ENCODE peak calls at places on chromosomes 3 and 15, in five cellular contexts. F, L, A, I and R are unnamed samples.

GRCh38 chr3:100482181-100482580 is 10.2 kb upstream of the TMEM45A start:
- DNase-seq in F (no peak), L (no peak), A (no peak), I (no peak), R (no peak)

GRCh38 chr15:68676926-68677325 is 98.1 kb downstream of the CORO2B start:
- DNase-seq in F (no peak), L (no peak), A (no peak), I (no peak), R (no peak)

GRCh38 chr3:143166376-143166775 is 46.8 kb downstream of the CHST2 start:
- DNase-seq in F (no peak), L (no peak), A (no peak), I (no peak), R (no peak)

GRCh38 chr3:146747928-146748327 is 142.8 kb upstream of the PLSCR5 start:
- DNase-seq in F (peak), L (no peak), A (no peak), I (peak), R (peak)

GRCh38 chr3:160150525-160150924 is 74.7 kb upstream of the C3orf80 start:
- DNase-seq in F (no peak), L (no peak), A (no peak), I (no peak), R (no peak)

GRCh38 chr3:163684651-163685050 is 1393.6 kb downstream of the SI start:
- DNase-seq in F (no peak), L (no peak), A (no peak), I (no peak), R (no peak)

GRCh38 chr3:57252404-57252803 is 24.9 kb downstream of the APPL1 start:
- DNase-seq in F (no peak), L (no peak), A (no peak), I (no peak), R (no peak)

GRCh38 chr3:30557904-30558303 is 48.5 kb upstream of the TGFBR2 start:
- DNase-seq in F (no peak), L (no peak), A (no peak), I (no peak), R (no peak)

GRCh38 chr15:25394893-25395292 is 43.9 kb downstream of the UBE3A start:
- DNase-seq in F (no peak), L (no peak), A (no peak), I (no peak), R (no peak)

GRCh38 chr3:134754768-134755559 is 40.1 kb upstream of the EPHB1 start:
- DNase-seq in F (peak), L (no peak), A (peak), I (peak), R (peak)

GRCh38 chr15:66459818-66460615 is 37.5 kb downstream of the SNAPC5 start:
- DNase-seq in F (no peak), L (no peak), A (peak), I (no peak), R (no peak)

GRCh38 chr15:63701365-63701764 is 104.2 kb downstream of the FBXL22 start:
- DNase-seq in F (no peak), L (no peak), A (no peak), I (no peak), R (no peak)

GRCh38 chr3:11000528-11000927 is 8.0 kb downstream of the SLC6A1 start:
- DNase-seq in F (no peak), L (no peak), A (no peak), I (no peak), R (no peak)

GRCh38 chr3:193040836-193041672 is 123.4 kb upstream of the MB21D2 start:
- DNase-seq in F (no peak), L (no peak), A (no peak), I (peak), R (peak)

GRCh38 chr3:161423911-161424522 is 52.7 kb upstream of the SPTSSB start:
- DNase-seq in F (peak), L (no peak), A (no peak), I (peak), R (no peak)

GRCh38 chr3:172536505-172536904 is 13.3 kb upstream of the TNFSF10 start:
- DNase-seq in F (no peak), L (no peak), A (no peak), I (no peak), R (no peak)

GRCh38 chr15:56295433-56295832 is 51.8 kb upstream of the RFX7 start:
- DNase-seq in F (no peak), L (no peak), A (no peak), I (no peak), R (no peak)
- TF ChIP-seq CTCF in F (no peak), L (no peak), A (no peak), I (no peak), R (no peak)

GRCh38 chr3:77345009-77345408 is 305.1 kb downstream of the ROBO2 start:
- DNase-seq in F (no peak), L (no peak), A (no peak), I (no peak), R (no peak)

GRCh38 chr3:77342688-77343087 is 302.8 kb downstream of the ROBO2 start:
- DNase-seq in F (no peak), L (no peak), A (no peak), I (no peak), R (no peak)

GRCh38 chr3:77348244-77348855 is 308.5 kb downstream of the ROBO2 start:
- DNase-seq in F (peak), L (no peak), A (peak), I (peak), R (peak)
- TF ChIP-seq CTCF in F (peak), L (no peak), A (peak), I (peak), R (peak)

GRCh38 chr3:131053021-131053420 is 26.3 kb downstream of the NEK11 start:
- DNase-seq in F (no peak), L (no peak), A (no peak), I (no peak), R (no peak)

GRCh38 chr3:131048030-131048429 is 21.4 kb downstream of the NEK11 start:
- DNase-seq in F (no peak), L (no peak), A (no peak), I (no peak), R (no peak)

DNA sequence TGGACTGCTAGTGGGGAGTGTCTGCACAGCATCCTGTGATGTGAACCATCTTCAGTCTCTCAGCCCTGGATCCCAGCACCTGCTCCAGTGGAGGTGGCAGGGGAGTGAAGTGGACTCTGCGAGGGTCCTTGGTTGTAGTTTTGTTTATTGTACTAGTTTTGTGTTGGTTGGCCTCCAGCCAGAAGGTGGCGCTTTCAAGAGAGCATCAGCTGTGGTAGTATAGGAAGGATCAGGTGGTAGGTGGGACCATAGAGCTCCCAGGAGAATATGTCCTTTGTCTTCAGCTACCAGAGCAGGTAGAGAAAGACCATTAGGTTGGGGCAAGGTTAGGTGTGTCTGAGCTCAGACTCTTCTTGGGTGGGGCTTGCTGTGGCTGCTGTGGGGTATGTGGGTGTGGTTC is 20.9 kb downstream of the NEK11 start:
- DNase-seq in F (no peak), L (no peak), A (no peak), I (no peak), R (peak)
- TF ChIP-seq CTCF in F (peak), L (no peak), A (no peak), I (no peak), R (no peak)

GRCh38 chr3:115931581-115931980 is 308.3 kb downstream of the GAP43 start:
- DNase-seq in F (no peak), L (no peak), A (no peak), I (no peak), R (no peak)

GRCh38 chr3:115932807-115933206 is 309.5 kb downstream of the GAP43 start:
- DNase-seq in F (no peak), L (no peak), A (no peak), I (no peak), R (no peak)

GRCh38 chr3:115937054-115937453 is 313.7 kb downstream of the GAP43 start:
- DNase-seq in F (no peak), L (no peak), A (no peak), I (no peak), R (no peak)
- TF ChIP-seq CTCF in F (no peak), L (no peak), A (peak), I (peak), R (no peak)

GRCh38 chr3:82000350-82000749 is 238.9 kb upstream of the GBE1 start:
- DNase-seq in F (no peak), L (no peak), A (no peak), I (no peak), R (no peak)
- TF ChIP-seq CTCF in F (no peak), L (no peak), A (no peak), I (no peak), R (no peak)

GRCh38 chr3:157755254-157755653 is 252.0 kb upstream of the VEPH1 start:
- DNase-seq in F (no peak), L (no peak), A (no peak), I (peak), R (no peak)
- TF ChIP-seq CTCF in F (no peak), L (no peak), A (peak), I (peak), R (peak)

GRCh38 chr15:38562278-38562677 is 2.3 kb downstream of the RASGRP1 start:
- DNase-seq in F (no peak), L (no peak), A (no peak), I (no peak), R (no peak)
- TF ChIP-seq CTCF in F (no peak), L (no peak), A (no peak), I (no peak), R (no peak)

DNA sequence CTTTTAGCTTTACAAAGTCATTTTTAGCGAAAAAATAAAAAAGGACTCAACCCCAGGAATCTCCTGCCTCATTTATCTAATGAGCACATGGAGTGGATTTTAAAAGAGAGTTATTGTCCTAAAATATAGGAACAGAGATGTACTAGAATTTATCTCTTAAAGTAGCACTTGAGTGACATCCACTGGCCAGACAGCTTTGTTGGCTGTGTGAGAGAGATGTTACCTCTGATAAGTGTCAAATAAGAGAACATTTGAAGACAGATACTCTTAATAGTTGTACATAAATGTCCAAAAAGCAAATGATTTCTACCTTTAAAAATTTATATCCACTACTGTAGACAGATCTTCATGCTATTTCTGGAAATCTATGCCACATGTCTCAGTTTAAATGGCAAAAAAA is 12.3 kb upstream of the MFSD1 start:
- DNase-seq in F (no peak), L (no peak), A (peak), I (no peak), R (peak)
- TF ChIP-seq CTCF in F (peak), L (no peak), A (peak), I (peak), R (peak)